ENCODE peak calls at places on chromosome 19, in four cellular contexts. One of them, this sample, is unnamed.

GRCh38 chr19:46909356-46909755 is 48.6 kb downstream of the ARHGAP35 start:
- DNase-seq in H1: no peak
- DNase-seq in K562: no peak
- DNase-seq in HepG2: no peak
- DNase-seq in this sample: no peak

GRCh38 chr19:2610637-2611482 is 91.6 kb downstream of the GNG7 start:
- DNase-seq in H1: peak
- DNase-seq in HepG2: peak
- DNase-seq in K562: peak
- DNase-seq in this sample: peak

GRCh38 chr19:46426506-46427162 is 2.1 kb downstream of the PNMA8C start:
- DNase-seq in HepG2: peak
- DNase-seq in K562: peak
- DNase-seq in H1: no peak
- DNase-seq in this sample: peak

GRCh38 chr19:21691656-21692055 is 75.7 kb downstream of the ZNF100 start:
- DNase-seq in H1: no peak
- DNase-seq in HepG2: no peak
- DNase-seq in K562: no peak
- DNase-seq in this sample: no peak

GRCh38 chr19:43725468-43725867 is 9.6 kb downstream of the IRGC start:
- DNase-seq in H1: no peak
- DNase-seq in HepG2: no peak
- DNase-seq in K562: no peak
- DNase-seq in this sample: peak

GRCh38 chr19:16654621-16655020 is 5.3 kb downstream of the SMIM7 start:
- DNase-seq in HepG2: no peak
- DNase-seq in H1: no peak
- DNase-seq in K562: no peak
- DNase-seq in this sample: no peak

GRCh38 chr19:23521471-23521870 is 126.2 kb upstream of the ZNF91 start:
- DNase-seq in H1: no peak
- DNase-seq in K562: no peak
- DNase-seq in HepG2: no peak
- DNase-seq in this sample: no peak

GRCh38 chr19:55077106-55077505 is 1.4 kb downstream of the EPS8L1 start:
- DNase-seq in HepG2: no peak
- DNase-seq in H1: no peak
- DNase-seq in K562: no peak
- DNase-seq in this sample: no peak

GRCh38 chr19:57888494-57889231 is at the start of gene ZNF814:
- DNase-seq in K562: no peak
- DNase-seq in H1: peak
- DNase-seq in HepG2: no peak
- DNase-seq in this sample: peak

GRCh38 chr19:1236566-1236965 is 1.2 kb downstream of the CBARP start:
- DNase-seq in H1: no peak
- DNase-seq in HepG2: no peak
- DNase-seq in K562: peak
- DNase-seq in this sample: no peak

GRCh38 chr19:49110567-49110966 is 3.6 kb upstream of the LIN7B start:
- DNase-seq in HepG2: no peak
- DNase-seq in K562: no peak
- DNase-seq in H1: no peak
- DNase-seq in this sample: no peak

GRCh38 chr19:6212403-6213265 is 67.1 kb downstream of the MLLT1 start:
- DNase-seq in K562: no peak
- DNase-seq in H1: no peak
- DNase-seq in HepG2: no peak
- DNase-seq in this sample: no peak

GRCh38 chr19:15112385-15112784 is 5.2 kb downstream of the SYDE1 start:
- DNase-seq in HepG2: peak
- DNase-seq in H1: no peak
- DNase-seq in K562: peak
- DNase-seq in this sample: no peak

GRCh38 chr19:49716154-49716553 is 25.2 kb downstream of the CPT1C start:
- DNase-seq in K562: no peak
- DNase-seq in H1: no peak
- DNase-seq in HepG2: no peak
- DNase-seq in this sample: no peak

GRCh38 chr19:3224346-3225325 is at the start of gene CELF5:
- DNase-seq in H1: no peak
- DNase-seq in K562: peak
- DNase-seq in HepG2: no peak
- DNase-seq in this sample: no peak

GRCh38 chr19:29376855-29377354 is 148.9 kb upstream of the VSTM2B start:
- DNase-seq in H1: no peak
- DNase-seq in HepG2: no peak
- DNase-seq in K562: no peak
- DNase-seq in this sample: no peak

GRCh38 chr19:58558623-58559274 is 338 bp upstream of the UBE2M start:
- DNase-seq in H1: peak
- DNase-seq in HepG2: peak
- DNase-seq in K562: peak
- DNase-seq in this sample: peak

GRCh38 chr19:5016268-5016667 is 47.4 kb downstream of the KDM4B start:
- DNase-seq in H1: no peak
- DNase-seq in K562: no peak
- DNase-seq in HepG2: no peak
- DNase-seq in this sample: no peak

GRCh38 chr19:5144545-5145179 is 175.7 kb downstream of the KDM4B start:
- DNase-seq in HepG2: no peak
- DNase-seq in H1: no peak
- DNase-seq in K562: no peak
- DNase-seq in this sample: no peak

GRCh38 chr19:334296-335071 is 10.1 kb downstream of the MIER2 start:
- DNase-seq in K562: no peak
- DNase-seq in H1: no peak
- DNase-seq in HepG2: no peak
- DNase-seq in this sample: no peak

GRCh38 chr19:15468675-15469512 is 4.5 kb upstream of the RASAL3 start:
- DNase-seq in K562: no peak
- DNase-seq in HepG2: no peak
- DNase-seq in H1: no peak
- DNase-seq in this sample: peak

DNA sequence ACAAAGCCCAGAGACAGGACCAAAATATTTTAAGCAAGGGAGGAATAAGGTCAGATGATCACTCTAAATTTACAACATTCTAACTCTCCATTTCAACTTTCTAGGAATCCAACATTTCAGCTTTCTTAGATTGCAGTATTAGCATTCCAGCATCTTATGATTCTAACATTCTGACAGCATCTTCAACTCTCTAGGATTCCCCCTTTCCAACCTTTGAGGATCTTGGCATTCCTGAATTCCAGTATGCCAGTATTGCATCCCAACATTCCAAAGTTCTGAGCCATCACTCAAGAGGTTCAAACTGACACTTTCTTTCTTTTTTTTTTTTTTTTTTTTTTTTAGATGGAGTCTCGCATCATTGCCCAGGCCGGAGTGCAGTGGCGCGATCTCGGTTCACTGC is 13.8 kb downstream of the TGFB1 start:
- DNase-seq in H1: no peak
- DNase-seq in HepG2: no peak
- DNase-seq in K562: no peak
- DNase-seq in this sample: no peak
- TF ChIP-seq JUN in H1: no peak
- TF ChIP-seq JUN in HepG2: no peak
- TF ChIP-seq JUN in K562: no peak
- TF ChIP-seq JUN in this sample: no peak

DNA sequence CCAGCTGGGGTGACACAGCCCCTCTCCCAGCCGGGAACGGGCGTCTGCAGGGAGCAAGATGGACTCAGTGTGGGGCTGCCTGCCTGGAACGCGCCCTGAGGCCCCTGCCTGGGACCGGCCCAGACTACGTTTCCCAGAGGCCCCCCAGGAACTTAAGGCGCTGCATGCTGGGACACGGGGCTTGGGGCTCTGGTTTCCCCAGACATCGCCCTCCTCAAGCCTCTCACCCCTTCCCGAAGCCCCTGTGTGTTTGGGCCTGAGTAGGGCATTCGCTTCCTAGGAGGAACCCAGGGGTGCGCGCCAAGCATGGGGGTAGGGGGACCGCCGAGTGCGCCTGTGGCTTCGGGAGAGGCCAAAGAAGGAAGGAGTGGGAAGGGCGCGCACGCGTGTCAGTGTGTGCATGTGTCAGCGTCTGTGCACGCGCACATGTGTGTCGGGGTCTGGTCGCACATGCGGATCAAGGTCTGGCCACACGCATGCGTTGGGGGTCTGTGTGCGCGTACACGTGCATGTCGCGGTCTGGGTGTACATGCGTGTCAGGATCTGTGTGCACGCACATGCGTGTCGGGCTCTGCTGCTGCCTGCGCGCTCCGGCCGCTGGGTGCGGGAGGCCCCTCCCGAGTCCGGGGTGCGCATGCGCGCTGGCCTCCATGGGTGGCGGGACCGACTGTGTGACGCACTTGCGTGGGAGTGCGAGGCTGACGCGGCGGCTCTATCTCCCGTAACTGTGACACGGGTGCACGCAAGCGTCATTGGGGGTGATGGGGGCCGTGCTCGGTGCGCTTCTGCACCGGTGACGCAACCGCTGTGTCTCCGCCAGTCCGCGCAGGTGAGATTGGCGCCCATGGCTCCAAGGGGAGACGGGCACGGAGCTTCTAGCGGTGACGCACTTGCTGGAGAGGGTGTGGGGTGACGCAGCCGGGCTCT is 16.2 kb downstream of the ZNF331 start:
- DNase-seq in K562: no peak
- DNase-seq in H1: no peak
- DNase-seq in HepG2: no peak
- DNase-seq in this sample: peak
- TF ChIP-seq POLR2A in K562: no peak
- TF ChIP-seq POLR2A in H1: no peak
- TF ChIP-seq POLR2A in HepG2: no peak
- TF ChIP-seq POLR2A in this sample: no peak

GRCh38 chr19:19372656-19373416 is 32.6 kb upstream of the GATAD2A start:
- DNase-seq in K562: peak
- DNase-seq in HepG2: peak
- DNase-seq in H1: no peak
- DNase-seq in this sample: peak
- H3K9ac ChIP-seq in K562: peak
- H3K9ac ChIP-seq in HepG2: peak
- H3K9ac ChIP-seq in H1: no peak
- H3K9ac ChIP-seq in this sample: peak

DNA sequence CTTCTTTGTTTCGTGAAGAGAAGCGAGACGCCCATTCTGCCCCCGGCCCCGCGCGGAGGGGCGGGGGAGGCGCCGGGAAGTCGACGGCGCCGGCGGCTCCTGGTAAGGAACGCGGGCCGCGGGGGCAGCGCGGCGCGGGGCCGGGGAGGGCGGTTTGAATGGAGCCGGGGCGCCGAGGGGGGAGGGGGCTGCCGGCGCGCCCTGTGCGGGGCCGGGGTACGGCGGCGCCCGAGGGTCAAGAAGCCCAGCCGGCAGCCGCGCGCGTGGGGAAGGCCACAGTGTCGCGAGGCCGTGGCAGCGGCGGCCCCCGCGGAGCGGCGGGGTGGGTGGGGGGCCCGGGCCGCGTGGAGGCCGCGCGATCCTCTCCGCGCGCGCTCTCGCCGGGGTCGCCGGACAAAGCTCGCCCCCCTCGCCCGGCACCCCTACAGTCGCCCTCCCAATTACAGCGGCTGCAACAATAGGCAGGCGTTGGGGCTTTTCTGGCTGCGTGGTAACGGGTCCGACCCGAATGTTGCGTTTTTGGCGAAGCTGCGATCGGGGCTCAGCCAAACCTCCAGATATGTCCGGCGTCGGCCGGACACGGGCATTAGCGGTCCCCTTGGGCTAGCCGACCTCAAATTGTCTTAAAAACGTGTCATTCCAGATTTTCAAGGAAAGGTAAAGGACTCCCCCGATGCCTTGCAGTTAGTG is 388 bp downstream of the SMARCA4 start:
- DNase-seq in H1: no peak
- DNase-seq in HepG2: no peak
- DNase-seq in K562: peak
- DNase-seq in this sample: no peak
- TF ChIP-seq JUN in H1: no peak
- TF ChIP-seq JUN in HepG2: no peak
- TF ChIP-seq JUN in K562: no peak
- TF ChIP-seq JUN in this sample: no peak

DNA sequence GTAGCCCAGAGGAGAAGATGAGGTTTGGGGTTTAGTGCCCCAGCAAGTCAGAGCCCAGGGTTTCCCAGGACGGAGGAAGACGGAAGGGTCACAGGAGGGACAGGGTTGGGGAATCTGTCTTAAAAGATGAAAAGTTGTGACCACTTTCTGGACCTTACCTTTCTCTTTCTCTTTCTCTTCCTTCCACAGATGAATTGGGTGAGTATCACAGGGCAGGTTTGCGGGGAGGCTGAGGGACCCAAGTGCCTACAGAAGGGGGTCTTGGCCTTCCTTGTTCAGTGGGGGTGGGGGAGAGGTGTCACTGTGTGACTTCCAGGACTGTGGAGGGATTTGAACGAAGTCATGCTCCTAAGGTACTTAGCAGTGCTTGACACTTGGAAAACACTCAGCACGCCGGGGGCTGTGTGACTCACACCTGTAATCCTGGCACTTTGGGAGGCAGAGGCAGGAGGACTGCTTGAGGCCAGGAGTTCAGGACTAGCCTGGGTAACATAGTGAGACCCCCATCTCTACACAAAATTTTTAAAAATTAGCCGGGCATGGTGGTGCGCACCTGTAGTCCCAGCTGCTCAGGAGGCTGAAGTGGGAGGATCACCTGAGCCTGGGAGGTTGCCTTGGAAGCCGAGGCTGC is 8.5 kb downstream of the RELB start:
- DNase-seq in H1: no peak
- DNase-seq in HepG2: no peak
- DNase-seq in K562: no peak
- DNase-seq in this sample: no peak
- TF ChIP-seq POLR2A in H1: no peak
- TF ChIP-seq POLR2A in HepG2: no peak
- TF ChIP-seq POLR2A in K562: no peak
- TF ChIP-seq POLR2A in this sample: no peak